ENCODE peak calls at places on chromosome 11, in ten cellular contexts. One of them, this sample, is unnamed.

GRCh38 chr11:34030386-34030785 is 21.1 kb upstream of the CAPRIN1 start:
- DNase-seq in fibroblast of lung: no peak
- DNase-seq in effector memory CD4-positive, alpha-beta T cell: no peak
- DNase-seq in stomach: no peak
- DNase-seq in CD8-positive, alpha-beta memory T cell: no peak
- DNase-seq in left ventricle myocardium inferior: no peak
- DNase-seq in dorsolateral prefrontal cortex: no peak
- DNase-seq in uterus: no peak
- DNase-seq in hepatocyte: no peak
- DNase-seq in heart left ventricle: no peak
- DNase-seq in this sample: no peak

GRCh38 chr11:83574516-83574915 is 288.3 kb upstream of the CCDC90B start:
- DNase-seq in dorsolateral prefrontal cortex: no peak
- DNase-seq in heart left ventricle: no peak
- DNase-seq in left ventricle myocardium inferior: no peak
- DNase-seq in effector memory CD4-positive, alpha-beta T cell: no peak
- DNase-seq in hepatocyte: no peak
- DNase-seq in stomach: no peak
- DNase-seq in fibroblast of lung: peak
- DNase-seq in uterus: no peak
- DNase-seq in CD8-positive, alpha-beta memory T cell: no peak
- DNase-seq in this sample: no peak

GRCh38 chr11:13134886-13135285 is 125.8 kb downstream of the RASSF10 start:
- DNase-seq in hepatocyte: no peak
- DNase-seq in fibroblast of lung: no peak
- DNase-seq in uterus: no peak
- DNase-seq in dorsolateral prefrontal cortex: no peak
- DNase-seq in left ventricle myocardium inferior: no peak
- DNase-seq in stomach: no peak
- DNase-seq in CD8-positive, alpha-beta memory T cell: no peak
- DNase-seq in heart left ventricle: no peak
- DNase-seq in effector memory CD4-positive, alpha-beta T cell: no peak
- DNase-seq in this sample: no peak

GRCh38 chr11:123034587-123034986 is 27.3 kb downstream of the HSPA8 start:
- DNase-seq in effector memory CD4-positive, alpha-beta T cell: no peak
- DNase-seq in left ventricle myocardium inferior: no peak
- DNase-seq in heart left ventricle: no peak
- DNase-seq in dorsolateral prefrontal cortex: no peak
- DNase-seq in uterus: no peak
- DNase-seq in stomach: no peak
- DNase-seq in CD8-positive, alpha-beta memory T cell: no peak
- DNase-seq in hepatocyte: no peak
- DNase-seq in fibroblast of lung: no peak
- DNase-seq in this sample: no peak

GRCh38 chr11:95788921-95789505 is 569 bp downstream of the FAM76B start:
- DNase-seq in uterus: no peak
- DNase-seq in dorsolateral prefrontal cortex: peak
- DNase-seq in effector memory CD4-positive, alpha-beta T cell: no peak
- DNase-seq in hepatocyte: peak
- DNase-seq in left ventricle myocardium inferior: no peak
- DNase-seq in heart left ventricle: peak
- DNase-seq in stomach: no peak
- DNase-seq in CD8-positive, alpha-beta memory T cell: peak
- DNase-seq in fibroblast of lung: peak
- DNase-seq in this sample: peak

GRCh38 chr11:70860855-70861254 is 391.5 kb downstream of the SHANK2 start:
- DNase-seq in effector memory CD4-positive, alpha-beta T cell: no peak
- DNase-seq in CD8-positive, alpha-beta memory T cell: no peak
- DNase-seq in heart left ventricle: no peak
- DNase-seq in stomach: no peak
- DNase-seq in fibroblast of lung: no peak
- DNase-seq in dorsolateral prefrontal cortex: no peak
- DNase-seq in uterus: no peak
- DNase-seq in hepatocyte: no peak
- DNase-seq in left ventricle myocardium inferior: no peak
- DNase-seq in this sample: no peak

GRCh38 chr11:96827164-96827563 is 437.4 kb downstream of the JRKL start:
- DNase-seq in heart left ventricle: peak
- DNase-seq in fibroblast of lung: peak
- DNase-seq in stomach: no peak
- DNase-seq in CD8-positive, alpha-beta memory T cell: no peak
- DNase-seq in uterus: no peak
- DNase-seq in hepatocyte: peak
- DNase-seq in left ventricle myocardium inferior: no peak
- DNase-seq in effector memory CD4-positive, alpha-beta T cell: no peak
- DNase-seq in dorsolateral prefrontal cortex: no peak
- DNase-seq in this sample: no peak

GRCh38 chr11:13777341-13777985 is 109.0 kb downstream of the FAR1 start:
- DNase-seq in dorsolateral prefrontal cortex: no peak
- DNase-seq in effector memory CD4-positive, alpha-beta T cell: no peak
- DNase-seq in left ventricle myocardium inferior: no peak
- DNase-seq in stomach: no peak
- DNase-seq in CD8-positive, alpha-beta memory T cell: no peak
- DNase-seq in heart left ventricle: no peak
- DNase-seq in hepatocyte: no peak
- DNase-seq in uterus: no peak
- DNase-seq in fibroblast of lung: no peak
- DNase-seq in this sample: no peak

GRCh38 chr11:68165601-68166000 is 44.4 kb upstream of the CHKA start:
- DNase-seq in stomach: no peak
- DNase-seq in dorsolateral prefrontal cortex: no peak
- DNase-seq in fibroblast of lung: no peak
- DNase-seq in uterus: no peak
- DNase-seq in effector memory CD4-positive, alpha-beta T cell: no peak
- DNase-seq in left ventricle myocardium inferior: no peak
- DNase-seq in heart left ventricle: no peak
- DNase-seq in hepatocyte: no peak
- DNase-seq in CD8-positive, alpha-beta memory T cell: no peak
- DNase-seq in this sample: no peak

GRCh38 chr11:88529426-88529825 is 191.9 kb upstream of the CTSC start:
- DNase-seq in heart left ventricle: no peak
- DNase-seq in hepatocyte: no peak
- DNase-seq in left ventricle myocardium inferior: no peak
- DNase-seq in uterus: no peak
- DNase-seq in dorsolateral prefrontal cortex: no peak
- DNase-seq in effector memory CD4-positive, alpha-beta T cell: no peak
- DNase-seq in fibroblast of lung: no peak
- DNase-seq in CD8-positive, alpha-beta memory T cell: no peak
- DNase-seq in stomach: no peak
- DNase-seq in this sample: no peak

GRCh38 chr11:32615422-32615821 is 31.8 kb downstream of the EIF3M start:
- DNase-seq in stomach: no peak
- DNase-seq in fibroblast of lung: no peak
- DNase-seq in left ventricle myocardium inferior: no peak
- DNase-seq in heart left ventricle: no peak
- DNase-seq in uterus: no peak
- DNase-seq in CD8-positive, alpha-beta memory T cell: no peak
- DNase-seq in hepatocyte: no peak
- DNase-seq in dorsolateral prefrontal cortex: no peak
- DNase-seq in effector memory CD4-positive, alpha-beta T cell: no peak
- DNase-seq in this sample: no peak

GRCh38 chr11:38014405-38014804 is 1416.4 kb upstream of the RAG2 start:
- DNase-seq in effector memory CD4-positive, alpha-beta T cell: no peak
- DNase-seq in CD8-positive, alpha-beta memory T cell: no peak
- DNase-seq in hepatocyte: no peak
- DNase-seq in uterus: no peak
- DNase-seq in fibroblast of lung: peak
- DNase-seq in stomach: no peak
- DNase-seq in heart left ventricle: no peak
- DNase-seq in dorsolateral prefrontal cortex: no peak
- DNase-seq in left ventricle myocardium inferior: no peak
- DNase-seq in this sample: no peak

GRCh38 chr11:36149538-36150242 is 139.5 kb downstream of the COMMD9 start:
- DNase-seq in fibroblast of lung: peak
- DNase-seq in dorsolateral prefrontal cortex: no peak
- DNase-seq in uterus: peak
- DNase-seq in CD8-positive, alpha-beta memory T cell: no peak
- DNase-seq in left ventricle myocardium inferior: no peak
- DNase-seq in hepatocyte: peak
- DNase-seq in effector memory CD4-positive, alpha-beta T cell: no peak
- DNase-seq in stomach: peak
- DNase-seq in heart left ventricle: peak
- DNase-seq in this sample: no peak

GRCh38 chr11:108511851-108512474 is 13.8 kb upstream of the POGLUT3 start:
- DNase-seq in left ventricle myocardium inferior: no peak
- DNase-seq in CD8-positive, alpha-beta memory T cell: no peak
- DNase-seq in uterus: no peak
- DNase-seq in effector memory CD4-positive, alpha-beta T cell: no peak
- DNase-seq in dorsolateral prefrontal cortex: no peak
- DNase-seq in stomach: no peak
- DNase-seq in hepatocyte: peak
- DNase-seq in heart left ventricle: no peak
- DNase-seq in fibroblast of lung: peak
- DNase-seq in this sample: no peak

DNA sequence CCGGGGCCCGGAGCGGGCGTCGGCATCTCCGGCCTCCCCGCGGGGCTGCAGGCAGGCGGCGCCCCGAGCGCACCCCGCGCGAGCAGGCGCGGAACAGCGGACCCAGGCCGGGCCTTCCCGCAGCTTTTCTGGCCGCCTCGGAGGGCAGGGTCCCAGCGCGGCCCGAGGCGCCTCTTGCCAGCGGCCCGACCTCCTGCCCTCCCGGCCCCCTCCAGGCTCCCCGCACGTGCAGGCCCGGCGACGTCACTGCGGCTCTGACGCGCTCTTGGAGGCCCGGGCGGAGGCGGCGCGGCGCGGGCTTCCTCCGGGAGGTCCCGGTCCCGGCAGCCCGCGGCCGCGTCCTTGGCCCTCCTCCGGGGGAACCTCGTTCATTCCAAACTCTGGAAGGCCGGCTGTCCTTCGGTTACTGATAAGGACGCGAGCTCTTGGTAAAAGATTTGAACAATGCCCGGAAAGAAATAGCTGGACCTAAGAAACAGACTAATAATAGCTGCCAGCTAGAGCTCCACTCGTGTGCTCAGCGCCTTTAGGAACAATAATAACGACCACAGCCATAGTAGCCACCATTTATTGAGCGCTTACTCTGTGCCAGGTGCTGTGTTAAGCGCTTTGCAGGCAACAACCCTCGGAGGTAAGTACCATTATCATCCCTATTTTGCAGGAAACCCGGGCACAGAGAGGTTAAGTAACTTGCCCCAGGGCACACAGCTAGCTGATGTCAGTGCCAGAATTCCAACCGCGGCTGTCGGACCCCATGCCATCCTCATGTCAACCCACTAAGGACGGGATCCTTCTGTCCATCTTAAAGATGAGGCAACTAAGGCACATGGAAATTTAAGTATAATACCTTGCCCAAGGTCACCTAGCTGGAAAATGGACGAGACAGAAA is 39.1 kb upstream of the CREB3L1 start:
- DNase-seq in left ventricle myocardium inferior: peak
- DNase-seq in fibroblast of lung: peak
- DNase-seq in hepatocyte: peak
- DNase-seq in stomach: peak
- DNase-seq in CD8-positive, alpha-beta memory T cell: peak
- DNase-seq in dorsolateral prefrontal cortex: peak
- DNase-seq in heart left ventricle: peak
- DNase-seq in effector memory CD4-positive, alpha-beta T cell: peak
- DNase-seq in uterus: peak
- DNase-seq in this sample: peak
- H3K4me3 ChIP-seq in left ventricle myocardium inferior: peak
- H3K4me3 ChIP-seq in fibroblast of lung: peak
- H3K4me3 ChIP-seq in hepatocyte: peak
- H3K4me3 ChIP-seq in stomach: peak
- H3K4me3 ChIP-seq in CD8-positive, alpha-beta memory T cell: peak
- H3K4me3 ChIP-seq in dorsolateral prefrontal cortex: peak
- H3K4me3 ChIP-seq in heart left ventricle: peak
- H3K4me3 ChIP-seq in effector memory CD4-positive, alpha-beta T cell: peak
- H3K4me3 ChIP-seq in uterus: peak
- H3K4me3 ChIP-seq in this sample: peak

GRCh38 chr11:72069200-72069599 is 11.1 kb downstream of the NUMA1 start:
- DNase-seq in left ventricle myocardium inferior: no peak
- DNase-seq in effector memory CD4-positive, alpha-beta T cell: no peak
- DNase-seq in dorsolateral prefrontal cortex: no peak
- DNase-seq in hepatocyte: no peak
- DNase-seq in fibroblast of lung: peak
- DNase-seq in uterus: no peak
- DNase-seq in stomach: no peak
- DNase-seq in CD8-positive, alpha-beta memory T cell: no peak
- DNase-seq in heart left ventricle: no peak
- DNase-seq in this sample: no peak
- H3K27ac ChIP-seq in left ventricle myocardium inferior: peak
- H3K27ac ChIP-seq in effector memory CD4-positive, alpha-beta T cell: no peak
- H3K27ac ChIP-seq in dorsolateral prefrontal cortex: peak
- H3K27ac ChIP-seq in hepatocyte: peak
- H3K27ac ChIP-seq in fibroblast of lung: peak
- H3K27ac ChIP-seq in uterus: peak
- H3K27ac ChIP-seq in stomach: peak
- H3K27ac ChIP-seq in CD8-positive, alpha-beta memory T cell: no peak
- H3K27ac ChIP-seq in heart left ventricle: peak
- H3K27ac ChIP-seq in this sample: no peak

DNA sequence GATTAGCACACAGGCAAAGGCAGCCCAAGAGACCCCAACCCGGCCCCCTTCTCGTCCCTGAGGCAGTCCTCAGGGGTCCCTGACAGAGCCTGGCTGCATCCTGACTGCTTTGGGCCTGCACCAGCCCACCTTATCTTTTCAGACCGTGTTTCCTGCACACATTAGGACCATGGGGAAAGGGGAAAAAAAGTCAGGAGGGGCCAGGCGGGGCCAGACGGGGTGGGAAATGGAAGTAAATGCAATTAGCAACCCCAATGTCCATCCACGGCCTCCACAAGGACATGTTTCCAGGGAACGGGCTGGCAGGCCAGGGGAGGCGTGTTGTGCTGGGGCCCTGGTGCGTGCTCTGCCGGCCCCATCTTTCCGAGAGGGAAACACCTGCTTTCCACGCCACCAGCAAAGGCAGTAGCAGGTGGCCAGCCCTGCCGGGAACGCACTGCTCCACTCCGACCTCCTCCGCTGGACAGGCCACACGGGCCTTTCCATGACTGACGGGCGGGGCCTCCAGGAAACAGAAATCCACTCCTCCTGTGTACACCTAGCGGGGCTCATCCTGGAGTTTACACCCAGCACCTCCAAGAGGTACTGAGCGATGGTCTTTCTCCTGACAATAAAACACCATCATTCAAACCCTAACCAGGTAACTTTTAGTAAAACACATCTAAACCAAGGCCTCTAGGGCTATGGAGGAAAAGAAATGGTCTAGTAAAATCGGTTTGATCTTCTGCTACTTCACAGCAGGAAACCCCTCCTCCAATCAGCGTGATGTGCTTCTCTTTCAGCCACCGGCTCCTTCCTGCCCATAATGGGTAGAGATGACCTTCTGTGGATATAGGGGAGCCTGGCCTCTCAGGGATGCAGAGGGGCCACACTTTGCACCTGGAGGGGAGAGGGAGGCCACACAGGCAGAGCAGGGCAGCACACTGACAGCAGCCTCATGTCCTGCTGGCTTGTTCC is 7.2 kb downstream of the EHD1 start:
- DNase-seq in effector memory CD4-positive, alpha-beta T cell: no peak
- DNase-seq in uterus: no peak
- DNase-seq in left ventricle myocardium inferior: no peak
- DNase-seq in CD8-positive, alpha-beta memory T cell: no peak
- DNase-seq in hepatocyte: no peak
- DNase-seq in fibroblast of lung: no peak
- DNase-seq in heart left ventricle: no peak
- DNase-seq in stomach: no peak
- DNase-seq in dorsolateral prefrontal cortex: peak
- DNase-seq in this sample: no peak
- H3K4me3 ChIP-seq in effector memory CD4-positive, alpha-beta T cell: peak
- H3K4me3 ChIP-seq in uterus: no peak
- H3K4me3 ChIP-seq in left ventricle myocardium inferior: peak
- H3K4me3 ChIP-seq in CD8-positive, alpha-beta memory T cell: peak
- H3K4me3 ChIP-seq in hepatocyte: no peak
- H3K4me3 ChIP-seq in fibroblast of lung: no peak
- H3K4me3 ChIP-seq in heart left ventricle: peak
- H3K4me3 ChIP-seq in stomach: peak
- H3K4me3 ChIP-seq in dorsolateral prefrontal cortex: no peak
- H3K4me3 ChIP-seq in this sample: peak

GRCh38 chr11:40338062-40338461 is 1121.4 kb downstream of the LRRC4C start:
- DNase-seq in uterus: no peak
- DNase-seq in left ventricle myocardium inferior: no peak
- DNase-seq in effector memory CD4-positive, alpha-beta T cell: no peak
- DNase-seq in heart left ventricle: no peak
- DNase-seq in CD8-positive, alpha-beta memory T cell: no peak
- DNase-seq in fibroblast of lung: no peak
- DNase-seq in hepatocyte: no peak
- DNase-seq in stomach: no peak
- DNase-seq in dorsolateral prefrontal cortex: no peak
- DNase-seq in this sample: no peak
- H3K27ac ChIP-seq in uterus: no peak
- H3K27ac ChIP-seq in left ventricle myocardium inferior: no peak
- H3K27ac ChIP-seq in effector memory CD4-positive, alpha-beta T cell: no peak
- H3K27ac ChIP-seq in heart left ventricle: no peak
- H3K27ac ChIP-seq in CD8-positive, alpha-beta memory T cell: no peak
- H3K27ac ChIP-seq in fibroblast of lung: no peak
- H3K27ac ChIP-seq in hepatocyte: no peak
- H3K27ac ChIP-seq in stomach: no peak
- H3K27ac ChIP-seq in dorsolateral prefrontal cortex: no peak
- H3K27ac ChIP-seq in this sample: no peak

This sample was measured in CD8-positive, alpha-beta T cell.